ENCODE peak calls at places on chromosomes 7 and 10, in seven cellular contexts. P, Z, K, I, U, F and R are unnamed samples.

GRCh38 chr10:25556457-25556856 is 377.6 kb upstream of the MYO3A start:
- DNase-seq in K (no peak), F (peak; percentile 18), P (no peak), Z (no peak), I (peak; percentile 95), U (peak; percentile 38), R (no peak)

GRCh38 chr10:17923728-17924127 is 28.0 kb upstream of the SLC39A12 start:
- DNase-seq in K (no peak), F (peak; percentile 12), Z (peak; percentile 72), I (peak; percentile 83), P (no peak), U (peak; percentile 87), R (no peak)

GRCh38 chr7:76338298-76339084 is 20.3 kb downstream of the YWHAG start:
- DNase-seq in F (no peak), U (peak; percentile 62), K (no peak), P (no peak), Z (no peak), I (no peak), R (no peak)

GRCh38 chr7:131538071-131538790 is 18.2 kb downstream of the PODXL start:
- DNase-seq in Z (no peak), F (peak; percentile 48), K (no peak), U (peak; percentile 94), P (no peak), I (no peak), R (no peak)

GRCh38 chr7:82595176-82595575 is 151.6 kb upstream of the CACNA2D1 start:
- DNase-seq in P (no peak), K (no peak), Z (no peak), I (no peak), F (no peak), U (no peak), R (no peak)

GRCh38 chr7:142357953-142358520 is 100.2 kb upstream of the PRSS58 start:
- DNase-seq in F (peak; percentile 77), I (peak; percentile 81), P (peak; percentile 58), Z (peak; percentile 38), K (no peak), U (peak; percentile 71), R (no peak)

GRCh38 chr10:17432738-17433137 is 21.7 kb downstream of the ST8SIA6 start:
- DNase-seq in F (no peak), P (no peak), K (no peak), U (no peak), Z (no peak), I (no peak), R (no peak)

GRCh38 chr10:62081322-62081945 is 179.9 kb downstream of the ARID5B start:
- DNase-seq in Z (no peak), U (no peak), F (no peak), P (no peak), I (peak; percentile 48), K (no peak), R (no peak)

GRCh38 chr10:88077977-88078376 is 214.6 kb downstream of the PTEN start:
- DNase-seq in F (no peak), I (no peak), Z (no peak), P (no peak), K (no peak), U (no peak), R (no peak)

GRCh38 chr7:102306916-102307677 is 20.4 kb downstream of the SH2B2 start:
- DNase-seq in P (peak; percentile 60), F (peak; percentile 65), K (peak; percentile 28), I (peak; percentile 44), U (peak; percentile 55), Z (peak; percentile 36), R (no peak)

GRCh38 chr7:90345548-90346319 is 782 bp upstream of the GTPBP10 start:
- DNase-seq in K (no peak), P (peak; percentile 44), F (peak; percentile 41), Z (peak; percentile 7), U (peak; percentile 11), I (peak; percentile 61), R (no peak)

GRCh38 chr10:11165591-11166543 is 148.2 kb downstream of the CELF2 start:
- DNase-seq in Z (no peak), K (peak; percentile 33), P (peak; percentile 83), U (no peak), I (peak; percentile 18), F (peak; percentile 61), R (no peak)

GRCh38 chr10:71970869-71971268 is 6.7 kb downstream of the CHST3 start:
- DNase-seq in U (no peak), K (no peak), F (no peak), Z (no peak), I (no peak), P (no peak), R (no peak)

GRCh38 chr7:26880852-26881251 is 16.5 kb upstream of the SKAP2 start:
- DNase-seq in F (no peak), P (no peak), I (no peak), K (no peak), Z (no peak), U (no peak), R (no peak)

GRCh38 chr10:28849821-28850220 is 172.5 kb downstream of the BAMBI start:
- DNase-seq in K (no peak), I (no peak), Z (no peak), F (no peak), P (no peak), U (no peak), R (no peak)

GRCh38 chr10:125333769-125334168 is 173.4 kb upstream of the CTBP2 start:
- DNase-seq in P (no peak), Z (no peak), I (no peak), F (no peak), K (no peak), U (no peak), R (no peak)

GRCh38 chr10:125334545-125334944 is 174.2 kb upstream of the CTBP2 start:
- DNase-seq in I (no peak), U (no peak), Z (no peak), P (no peak), K (no peak), F (no peak), R (no peak)

GRCh38 chr10:125341611-125342010 is 181.2 kb upstream of the CTBP2 start:
- DNase-seq in I (no peak), F (no peak), U (no peak), P (no peak), K (no peak), Z (no peak), R (no peak)

GRCh38 chr10:125340871-125341270 is 180.5 kb upstream of the CTBP2 start:
- DNase-seq in I (peak; percentile 1), F (no peak), Z (peak; percentile 9), K (no peak), U (no peak), P (no peak), R (no peak)

GRCh38 chr10:125337510-125337909 is 177.1 kb upstream of the CTBP2 start:
- DNase-seq in P (peak; percentile 7), U (no peak), Z (no peak), K (no peak), I (no peak), F (no peak), R (no peak)
- TF ChIP-seq CTCF in P (peak; percentile 24), U (peak; percentile 23), Z (no peak), K (no peak), I (peak; percentile 3), F (no peak), R (no peak)

DNA sequence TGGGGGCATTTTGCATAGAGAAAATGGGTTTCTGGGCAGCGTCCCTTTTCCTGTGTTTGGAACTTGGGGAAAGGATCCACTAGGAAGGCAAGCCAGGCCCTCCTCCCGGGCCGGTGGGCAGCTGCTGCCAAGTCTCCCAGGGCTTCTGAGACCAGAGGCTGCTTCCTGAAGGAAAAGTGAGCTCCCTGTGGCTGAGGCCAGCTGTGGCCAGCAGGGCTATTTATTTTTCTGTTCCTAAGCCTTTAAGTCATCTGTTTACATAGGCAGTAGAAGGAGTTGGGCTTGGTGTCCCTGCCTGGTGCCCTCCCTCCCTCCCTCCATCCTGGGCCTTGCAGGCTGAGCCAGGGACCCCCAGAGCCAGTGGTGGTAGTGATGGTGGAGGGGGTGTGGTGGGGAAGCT is 70.5 kb upstream of the COL13A1 start:
- DNase-seq in P (no peak), Z (peak; percentile 66), F (peak; percentile 37), K (no peak), U (no peak), I (peak; percentile 63), R (no peak)
- TF ChIP-seq CTCF in P (no peak), Z (peak; percentile 51), F (no peak), K (no peak), U (no peak), I (peak; percentile 15), R (no peak)

GRCh38 chr7:17646181-17646956 is 293.9 kb downstream of the SNX13 start:
- DNase-seq in K (no peak), Z (no peak), I (peak; percentile 79), U (peak; percentile 4), P (no peak), F (peak; percentile 37), R (no peak)
- TF ChIP-seq CTCF in K (no peak), Z (peak; percentile 48), I (peak; percentile 47), U (peak; percentile 71), P (peak; percentile 22), F (peak; percentile 67), R (peak; percentile 24)

GRCh38 chr10:121734517-121735137 is 136.4 kb upstream of the FGFR2 start:
- DNase-seq in K (peak; percentile 18), F (peak; percentile 45), Z (no peak), U (no peak), P (peak; percentile 70), I (peak; percentile 28), R (no peak)
- TF ChIP-seq CTCF in K (peak; percentile 87), F (peak; percentile 63), Z (peak; percentile 81), U (peak; percentile 69), P (peak; percentile 74), I (peak; percentile 63), R (peak; percentile 68)